ENCODE peak calls at places on chromosomes 11 and 22, in seven cellular contexts. J, M, T, X, E, K and N are unnamed samples.

GRCh38 chr11:128465946-128466688 is 121.2 kb downstream of the ETS1 start:
- DNase-seq in J (no peak), M (no peak), T (no peak), X (no peak), E (no peak), K (no peak), N (no peak)

GRCh38 chr11:92388380-92388779 is 163.8 kb downstream of the FAT3 start:
- DNase-seq in J (no peak), M (no peak), T (no peak), X (no peak), E (no peak), K (no peak), N (no peak)

GRCh38 chr22:32204211-32204855 is 540 bp downstream of the RFPL2 start:
- DNase-seq in J (peak), M (peak), T (no peak), X (peak), E (no peak), K (peak), N (no peak)

GRCh38 chr11:2528301-2529050 is 83.7 kb downstream of the KCNQ1 start:
- DNase-seq in J (no peak), M (no peak), T (no peak), X (no peak), E (no peak), K (peak), N (no peak)

GRCh38 chr22:46072030-46072881 is 78.1 kb upstream of the PPARA start:
- DNase-seq in J (peak), M (no peak), T (no peak), X (no peak), E (no peak), K (peak), N (peak)

GRCh38 chr11:99244613-99245012 is 223.9 kb downstream of the CNTN5 start:
- DNase-seq in J (no peak), M (no peak), T (no peak), X (no peak), E (no peak), K (no peak), N (no peak)

GRCh38 chr11:122093731-122094130 is 22.3 kb downstream of the BLID start:
- DNase-seq in J (no peak), M (no peak), T (no peak), X (no peak), E (no peak), K (no peak), N (no peak)

GRCh38 chr11:22203281-22203680 is 10.4 kb downstream of the ANO5 start:
- DNase-seq in J (no peak), M (no peak), T (no peak), X (no peak), E (no peak), K (no peak), N (no peak)

GRCh38 chr22:44351685-44352377 is 39.1 kb upstream of the SHISAL1 start:
- DNase-seq in J (peak), M (no peak), T (peak), X (peak), E (no peak), K (no peak), N (peak)

GRCh38 chr11:37613031-37613430 is 1015.0 kb upstream of the RAG2 start:
- DNase-seq in J (peak), M (no peak), T (no peak), X (no peak), E (no peak), K (no peak), N (no peak)

GRCh38 chr11:105179542-105180278 is 40.1 kb upstream of the CARD18 start:
- DNase-seq in J (no peak), M (peak), T (no peak), X (no peak), E (no peak), K (no peak), N (no peak)

GRCh38 chr22:46297151-46297819 is 615 bp downstream of the GTSE1 start:
- DNase-seq in J (peak), M (peak), T (no peak), X (no peak), E (no peak), K (peak), N (peak)

GRCh38 chr11:24389575-24389974 is 107.3 kb upstream of the LUZP2 start:
- DNase-seq in J (no peak), M (no peak), T (no peak), X (no peak), E (no peak), K (no peak), N (no peak)

GRCh38 chr11:21659961-21660360 is 532.9 kb upstream of the ANO5 start:
- DNase-seq in J (no peak), M (no peak), T (no peak), X (no peak), E (no peak), K (no peak), N (no peak)

GRCh38 chr11:12771875-12772274 is 97.7 kb downstream of the TEAD1 start:
- DNase-seq in J (no peak), M (no peak), T (no peak), X (no peak), E (no peak), K (no peak), N (no peak)

GRCh38 chr22:41914611-41915034 is 251 bp downstream of the SHISA8 start:
- DNase-seq in J (no peak), M (no peak), T (no peak), X (no peak), E (no peak), K (no peak), N (no peak)

GRCh38 chr11:71215372-71215965 is 36.9 kb downstream of the SHANK2 start:
- DNase-seq in J (no peak), M (no peak), T (no peak), X (no peak), E (no peak), K (no peak), N (no peak)

GRCh38 chr11:26073646-26074045 is 258.3 kb upstream of the ANO3 start:
- DNase-seq in J (no peak), M (no peak), T (no peak), X (no peak), E (no peak), K (no peak), N (no peak)

GRCh38 chr22:45726081-45726480 is 54.4 kb downstream of the ATXN10 start:
- DNase-seq in J (no peak), M (no peak), T (no peak), X (no peak), E (no peak), K (no peak), N (no peak)

GRCh38 chr11:33703771-33704170 is 3.1 kb upstream of the C11orf91 start:
- DNase-seq in J (no peak), M (no peak), T (no peak), X (peak), E (no peak), K (no peak), N (peak)

GRCh38 chr11:78767409-78767932 is 192.8 kb upstream of the NARS2 start:
- DNase-seq in J (no peak), M (no peak), T (no peak), X (no peak), E (no peak), K (no peak), N (no peak)

GRCh38 chr11:3824714-3825472 is 15.9 kb downstream of the RHOG start:
- DNase-seq in J (peak), M (peak), T (peak), X (peak), E (no peak), K (peak), N (peak)

GRCh38 chr22:43946391-43946680 is 8.9 kb upstream of the SAMM50 start:
- DNase-seq in J (peak), M (no peak), T (no peak), X (peak), E (no peak), K (no peak), N (no peak)

GRCh38 chr11:111957663-111958415 is 20.7 kb downstream of the DIXDC1 start:
- DNase-seq in J (no peak), M (no peak), T (no peak), X (no peak), E (no peak), K (no peak), N (no peak)

GRCh38 chr11:10899542-10899830 is 41.6 kb upstream of the ZBED5 start:
- DNase-seq in J (peak), M (no peak), T (no peak), X (no peak), E (no peak), K (no peak), N (no peak)

GRCh38 chr11:28384418-28384817 is 276.2 kb downstream of the METTL15 start:
- DNase-seq in J (no peak), M (no peak), T (no peak), X (peak), E (no peak), K (no peak), N (no peak)

GRCh38 chr22:43996170-43996980 is 27.7 kb upstream of the PARVB start:
- DNase-seq in J (no peak), M (no peak), T (no peak), X (no peak), E (no peak), K (no peak), N (peak)

GRCh38 chr11:2767751-2768150 is 68.0 kb upstream of the KCNQ1OT1 start:
- DNase-seq in J (no peak), M (no peak), T (no peak), X (no peak), E (no peak), K (peak), N (no peak)

GRCh38 chr11:27217948-27218410 is 145.0 kb downstream of the CCDC34 start:
- DNase-seq in J (no peak), M (no peak), T (no peak), X (no peak), E (no peak), K (no peak), N (no peak)

GRCh38 chr22:35317680-35318290 is 18.1 kb downstream of the TOM1 start:
- DNase-seq in J (no peak), M (no peak), T (no peak), X (no peak), E (no peak), K (peak), N (no peak)

GRCh38 chr22:44129614-44129976 is 51.1 kb upstream of the PARVG start:
- DNase-seq in J (no peak), M (no peak), T (no peak), X (no peak), E (no peak), K (no peak), N (peak)

GRCh38 chr22:45684752-45685359 is 13.2 kb downstream of the ATXN10 start:
- DNase-seq in J (no peak), M (no peak), T (no peak), X (no peak), E (no peak), K (no peak), N (no peak)

GRCh38 chr11:113603277-113604059 is 102.6 kb downstream of the TMPRSS5 start:
- DNase-seq in J (no peak), M (no peak), T (no peak), X (no peak), E (no peak), K (no peak), N (peak)

GRCh38 chr22:44383652-44384562 is 71.2 kb upstream of the SHISAL1 start:
- DNase-seq in J (no peak), M (no peak), T (no peak), X (no peak), E (no peak), K (no peak), N (no peak)

GRCh38 chr11:114618139-114618538 is 22.6 kb upstream of the NXPE4 start:
- DNase-seq in J (no peak), M (no peak), T (no peak), X (no peak), E (no peak), K (no peak), N (no peak)

GRCh38 chr11:76623171-76623883 is 47.2 kb downstream of the LRRC32 start:
- DNase-seq in J (no peak), M (no peak), T (no peak), X (no peak), E (no peak), K (no peak), N (peak)

GRCh38 chr11:114166897-114167323 is 107.4 kb downstream of the ZBTB16 start:
- DNase-seq in J (peak), M (no peak), T (no peak), X (no peak), E (no peak), K (no peak), N (peak)

GRCh38 chr22:19059481-19060278 is 62.5 kb downstream of the DGCR2 start:
- DNase-seq in J (no peak), M (no peak), T (no peak), X (no peak), E (no peak), K (no peak), N (no peak)

GRCh38 chr11:95419915-95420314 is 188.9 kb upstream of the SESN3 start:
- DNase-seq in J (no peak), M (no peak), T (no peak), X (no peak), E (no peak), K (no peak), N (peak)

GRCh38 chr11:32290783-32291182 is 144.6 kb downstream of the WT1 start:
- DNase-seq in J (no peak), M (peak), T (no peak), X (no peak), E (no peak), K (no peak), N (no peak)
- TF ChIP-seq MAX in J (no peak), M (peak), T (no peak), X (no peak), E (no peak), K (no peak), N (no peak)

DNA sequence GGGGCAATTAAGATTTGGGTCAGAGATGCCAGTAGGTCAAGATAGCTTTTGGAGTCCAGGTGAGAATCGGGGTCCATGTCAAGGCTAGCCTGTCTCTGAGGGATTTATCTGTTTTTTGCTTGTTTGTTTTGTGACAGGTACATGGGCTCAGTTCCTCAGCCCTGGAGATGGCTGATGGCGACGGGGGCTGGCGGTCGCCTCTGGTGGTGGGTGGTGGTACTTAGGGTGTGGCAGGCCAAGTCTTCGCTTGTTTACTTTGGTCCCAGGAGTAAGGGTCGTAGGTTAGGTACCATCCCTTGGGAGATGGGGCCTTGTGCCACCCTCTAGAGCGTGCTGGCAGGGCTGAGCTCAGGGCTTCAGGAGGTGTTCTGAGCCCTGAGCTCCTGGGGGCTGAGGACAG is 4.7 kb downstream of the SLC25A45 start:
- DNase-seq in J (no peak), M (no peak), T (no peak), X (no peak), E (no peak), K (no peak), N (no peak)
- TF ChIP-seq MAX in J (no peak), M (no peak), T (no peak), X (no peak), E (no peak), K (no peak), N (no peak)

GRCh38 chr11:60625262-60625661 is 74.2 kb upstream of the MS4A8 start:
- DNase-seq in J (peak), M (peak), T (peak), X (peak), E (peak), K (peak), N (peak)
- TF ChIP-seq MAX in J (no peak), M (no peak), T (no peak), X (no peak), E (no peak), K (no peak), N (no peak)

GRCh38 chr11:83881428-83881827 is 595.3 kb upstream of the CCDC90B start:
- DNase-seq in J (no peak), M (no peak), T (no peak), X (peak), E (no peak), K (no peak), N (no peak)
- TF ChIP-seq MAX in J (no peak), M (no peak), T (no peak), X (no peak), E (no peak), K (no peak), N (no peak)

GRCh38 chr22:50734986-50735738 is 2.8 kb upstream of the ACR start:
- DNase-seq in J (no peak), M (no peak), T (no peak), X (no peak), E (no peak), K (no peak), N (no peak)

GRCh38 chr22:50732681-50733080 is 5.3 kb upstream of the ACR start:
- DNase-seq in J (no peak), M (no peak), T (no peak), X (no peak), E (no peak), K (no peak), N (no peak)

GRCh38 chr22:50734343-50734771 is 3.6 kb upstream of the ACR start:
- DNase-seq in J (no peak), M (no peak), T (no peak), X (no peak), E (no peak), K (peak), N (no peak)

GRCh38 chr22:50731811-50732624 is 6.0 kb upstream of the ACR start:
- DNase-seq in J (peak), M (peak), T (no peak), X (peak), E (peak), K (peak), N (no peak)

GRCh38 chr22:50733521-50734342 is 4.3 kb upstream of the ACR start:
- DNase-seq in J (no peak), M (no peak), T (no peak), X (no peak), E (no peak), K (peak), N (no peak)
- TF ChIP-seq MAX in J (no peak), M (no peak), T (no peak), X (no peak), E (no peak), K (no peak), N (no peak)